ENCODE peak calls at places on chromosomes 3 and 15, in eight cellular contexts. One of them, this sample, is unnamed.

GRCh38 chr15:68389936-68390790 is 41.8 kb downstream of the ITGA11 start:
- DNase-seq in tibial nerve: no peak
- DNase-seq in K562: no peak
- DNase-seq in HepG2: no peak
- DNase-seq in stomach: peak; percentile 8
- DNase-seq in transverse colon: no peak
- DNase-seq in A549: no peak
- DNase-seq in SK-N-SH: no peak
- DNase-seq in this sample: peak; percentile 45

GRCh38 chr3:170848294-170848917 is 21.6 kb downstream of the RPL22L1 start:
- DNase-seq in K562: peak; percentile 19
- DNase-seq in HepG2: no peak
- DNase-seq in stomach: no peak
- DNase-seq in transverse colon: no peak
- DNase-seq in SK-N-SH: peak; percentile 7
- DNase-seq in A549: no peak
- DNase-seq in tibial nerve: no peak
- DNase-seq in this sample: no peak

GRCh38 chr3:140035856-140036255 is 100.9 kb downstream of the CLSTN2 start:
- DNase-seq in SK-N-SH: no peak
- DNase-seq in K562: no peak
- DNase-seq in A549: no peak
- DNase-seq in stomach: no peak
- DNase-seq in HepG2: no peak
- DNase-seq in transverse colon: no peak
- DNase-seq in tibial nerve: no peak
- DNase-seq in this sample: no peak

GRCh38 chr3:188227442-188227841 is 73.5 kb downstream of the LPP start:
- DNase-seq in tibial nerve: no peak
- DNase-seq in K562: no peak
- DNase-seq in A549: no peak
- DNase-seq in SK-N-SH: no peak
- DNase-seq in HepG2: no peak
- DNase-seq in transverse colon: no peak
- DNase-seq in stomach: no peak
- DNase-seq in this sample: no peak

GRCh38 chr15:43776718-43777292 is at the start of gene ELL3:
- DNase-seq in SK-N-SH: peak; percentile 61
- DNase-seq in A549: peak; percentile 69
- DNase-seq in stomach: peak; percentile 84
- DNase-seq in HepG2: peak; percentile 56
- DNase-seq in transverse colon: peak; percentile 91
- DNase-seq in tibial nerve: peak; percentile 68
- DNase-seq in K562: peak; percentile 44
- DNase-seq in this sample: peak; percentile 86

GRCh38 chr3:124422805-124423204 is 307.4 kb upstream of the UMPS start:
- DNase-seq in HepG2: no peak
- DNase-seq in K562: no peak
- DNase-seq in SK-N-SH: no peak
- DNase-seq in transverse colon: no peak
- DNase-seq in A549: no peak
- DNase-seq in stomach: no peak
- DNase-seq in tibial nerve: no peak
- DNase-seq in this sample: no peak

GRCh38 chr3:37741644-37742043 is 120.0 kb upstream of the CTDSPL start:
- DNase-seq in stomach: peak; percentile 66
- DNase-seq in HepG2: peak; percentile 18
- DNase-seq in transverse colon: peak; percentile 47
- DNase-seq in A549: peak; percentile 43
- DNase-seq in K562: peak; percentile 21
- DNase-seq in tibial nerve: no peak
- DNase-seq in SK-N-SH: peak; percentile 66
- DNase-seq in this sample: peak; percentile 72

GRCh38 chr15:72491768-72492167 is 17.6 kb downstream of the ARIH1 start:
- DNase-seq in tibial nerve: no peak
- DNase-seq in SK-N-SH: no peak
- DNase-seq in A549: peak; percentile 46
- DNase-seq in transverse colon: no peak
- DNase-seq in K562: no peak
- DNase-seq in HepG2: no peak
- DNase-seq in stomach: no peak
- DNase-seq in this sample: no peak

GRCh38 chr3:63462732-63463131 is 184.6 kb downstream of the SYNPR start:
- DNase-seq in K562: no peak
- DNase-seq in A549: no peak
- DNase-seq in SK-N-SH: no peak
- DNase-seq in tibial nerve: no peak
- DNase-seq in transverse colon: no peak
- DNase-seq in stomach: no peak
- DNase-seq in HepG2: no peak
- DNase-seq in this sample: no peak

GRCh38 chr3:139473155-139473771 is 3.1 kb downstream of the RBP2 start:
- DNase-seq in K562: no peak
- DNase-seq in SK-N-SH: no peak
- DNase-seq in tibial nerve: no peak
- DNase-seq in HepG2: no peak
- DNase-seq in transverse colon: peak; percentile 12
- DNase-seq in stomach: no peak
- DNase-seq in A549: peak; percentile 11
- DNase-seq in this sample: no peak

DNA sequence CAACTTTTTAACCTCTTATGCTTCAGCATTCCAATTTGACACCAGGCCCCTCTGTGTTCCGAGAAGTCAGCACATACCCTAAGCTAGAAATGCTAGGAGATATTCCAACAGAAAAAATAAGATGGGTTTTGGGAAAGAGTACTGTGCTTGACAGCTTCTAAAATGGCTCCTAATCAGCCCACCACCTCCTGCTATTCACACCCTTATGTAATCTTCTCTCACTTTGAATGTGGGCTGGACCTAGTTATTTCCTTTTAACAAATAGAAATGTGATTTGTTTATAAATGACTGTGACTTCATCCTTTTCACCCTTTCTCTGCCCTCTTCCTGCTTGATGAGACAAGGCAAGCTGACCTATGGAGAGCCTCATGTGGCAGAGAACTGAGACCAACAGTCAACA is 961.2 kb downstream of the FHIT start:
- DNase-seq in HepG2: no peak
- DNase-seq in transverse colon: no peak
- DNase-seq in SK-N-SH: no peak
- DNase-seq in stomach: no peak
- DNase-seq in K562: no peak
- DNase-seq in A549: no peak
- DNase-seq in tibial nerve: no peak
- DNase-seq in this sample: no peak
- TF ChIP-seq EP300 in HepG2: no peak
- TF ChIP-seq EP300 in transverse colon: no peak
- TF ChIP-seq EP300 in SK-N-SH: no peak
- TF ChIP-seq EP300 in stomach: no peak
- TF ChIP-seq EP300 in K562: no peak
- TF ChIP-seq EP300 in A549: no peak
- TF ChIP-seq EP300 in tibial nerve: no peak
- TF ChIP-seq EP300 in this sample: no peak

DNA sequence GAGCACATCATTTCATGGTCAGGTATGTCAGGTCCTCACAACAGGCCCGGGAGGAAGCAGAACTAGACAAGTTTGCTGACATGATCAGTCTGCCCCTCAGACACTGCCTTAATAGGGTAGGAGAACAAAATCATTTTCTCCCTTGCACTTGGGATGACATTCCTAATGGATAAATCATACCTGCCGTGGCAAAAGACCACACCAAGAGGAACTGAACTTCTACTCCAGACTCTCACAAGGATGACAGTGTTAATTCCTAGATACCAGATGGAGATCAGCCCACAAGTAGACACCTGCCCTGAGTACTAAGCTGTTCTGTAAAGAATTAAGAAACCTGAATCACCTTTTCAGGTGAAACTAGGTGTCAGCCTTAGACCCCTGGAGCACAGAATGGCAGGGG is 19.5 kb downstream of the SIAH2 start:
- DNase-seq in HepG2: no peak
- DNase-seq in SK-N-SH: no peak
- DNase-seq in K562: no peak
- DNase-seq in transverse colon: no peak
- DNase-seq in stomach: no peak
- DNase-seq in A549: peak; percentile 28
- DNase-seq in tibial nerve: no peak
- DNase-seq in this sample: no peak
- H3K27ac ChIP-seq in HepG2: peak overlapping the region; percentile 99
- H3K27ac ChIP-seq in SK-N-SH: no peak overlapping the region
- H3K27ac ChIP-seq in K562: no peak overlapping the region
- H3K27ac ChIP-seq in transverse colon: no peak overlapping the region
- H3K27ac ChIP-seq in stomach: no peak overlapping the region
- H3K27ac ChIP-seq in A549: no peak overlapping the region
- H3K27ac ChIP-seq in tibial nerve: peak overlapping the region; percentile 29
- H3K27ac ChIP-seq in this sample: no peak overlapping the region

DNA sequence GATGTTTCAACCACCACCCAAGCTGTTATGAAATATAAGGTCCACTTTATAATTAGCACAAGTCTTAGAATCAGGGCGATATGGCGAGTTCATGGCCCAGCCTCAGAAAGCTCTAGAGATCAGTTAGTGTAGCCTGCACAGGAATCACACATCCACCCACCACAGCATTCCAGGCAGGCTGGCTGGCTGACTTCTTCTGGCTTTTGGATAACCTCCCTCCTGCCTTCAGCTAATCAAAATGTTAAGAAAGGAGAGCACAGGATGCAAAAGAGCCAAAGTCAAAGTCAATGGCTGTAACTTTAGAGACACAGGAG is 15.3 kb downstream of the SH3BP5 start:
- DNase-seq in HepG2: no peak
- DNase-seq in transverse colon: no peak
- DNase-seq in SK-N-SH: no peak
- DNase-seq in A549: no peak
- DNase-seq in K562: no peak
- DNase-seq in stomach: no peak
- DNase-seq in tibial nerve: no peak
- DNase-seq in this sample: peak; percentile 64
- TF ChIP-seq EP300 in HepG2: no peak
- TF ChIP-seq EP300 in transverse colon: no peak
- TF ChIP-seq EP300 in SK-N-SH: no peak
- TF ChIP-seq EP300 in A549: no peak
- TF ChIP-seq EP300 in K562: no peak
- TF ChIP-seq EP300 in stomach: no peak
- TF ChIP-seq EP300 in tibial nerve: peak; percentile 76
- TF ChIP-seq EP300 in this sample: no peak

GRCh38 chr3:127762787-127763105 is 59.6 kb downstream of the MGLL start:
- DNase-seq in transverse colon: no peak
- DNase-seq in K562: no peak
- DNase-seq in HepG2: no peak
- DNase-seq in SK-N-SH: no peak
- DNase-seq in tibial nerve: no peak
- DNase-seq in A549: no peak
- DNase-seq in stomach: no peak
- DNase-seq in this sample: no peak

GRCh38 chr3:127763337-127763736 is 59.0 kb downstream of the MGLL start:
- DNase-seq in tibial nerve: no peak
- DNase-seq in A549: no peak
- DNase-seq in SK-N-SH: no peak
- DNase-seq in stomach: no peak
- DNase-seq in K562: no peak
- DNase-seq in HepG2: no peak
- DNase-seq in transverse colon: no peak
- DNase-seq in this sample: no peak

GRCh38 chr3:127764841-127765362 is 57.4 kb downstream of the MGLL start:
- DNase-seq in tibial nerve: no peak
- DNase-seq in transverse colon: no peak
- DNase-seq in SK-N-SH: no peak
- DNase-seq in A549: no peak
- DNase-seq in K562: no peak
- DNase-seq in stomach: no peak
- DNase-seq in HepG2: no peak
- DNase-seq in this sample: no peak

GRCh38 chr3:127763816-127764215 is 58.5 kb downstream of the MGLL start:
- DNase-seq in tibial nerve: no peak
- DNase-seq in A549: no peak
- DNase-seq in transverse colon: no peak
- DNase-seq in SK-N-SH: no peak
- DNase-seq in K562: no peak
- DNase-seq in stomach: no peak
- DNase-seq in HepG2: no peak
- DNase-seq in this sample: no peak

GRCh38 chr3:127764301-127764700 is 58.0 kb downstream of the MGLL start:
- DNase-seq in A549: no peak
- DNase-seq in K562: no peak
- DNase-seq in transverse colon: no peak
- DNase-seq in stomach: no peak
- DNase-seq in HepG2: no peak
- DNase-seq in SK-N-SH: no peak
- DNase-seq in tibial nerve: no peak
- DNase-seq in this sample: no peak
- H3K27ac ChIP-seq in A549: peak overlapping the region; percentile 89
- H3K27ac ChIP-seq in K562: no peak overlapping the region
- H3K27ac ChIP-seq in transverse colon: no peak overlapping the region
- H3K27ac ChIP-seq in stomach: no peak overlapping the region
- H3K27ac ChIP-seq in HepG2: no peak overlapping the region
- H3K27ac ChIP-seq in SK-N-SH: no peak overlapping the region
- H3K27ac ChIP-seq in tibial nerve: no peak overlapping the region
- H3K27ac ChIP-seq in this sample: no peak overlapping the region

GRCh38 chr3:189631409-189631808 is 220 bp downstream of the TP63 start:
- DNase-seq in SK-N-SH: no peak
- DNase-seq in stomach: no peak
- DNase-seq in transverse colon: no peak
- DNase-seq in A549: no peak
- DNase-seq in tibial nerve: no peak
- DNase-seq in K562: no peak
- DNase-seq in HepG2: no peak
- DNase-seq in this sample: no peak

GRCh38 chr3:189631373-189631408 is at the start of gene TP63:
- DNase-seq in HepG2: no peak
- DNase-seq in stomach: no peak
- DNase-seq in SK-N-SH: no peak
- DNase-seq in transverse colon: no peak
- DNase-seq in tibial nerve: no peak
- DNase-seq in K562: no peak
- DNase-seq in A549: no peak
- DNase-seq in this sample: no peak

GRCh38 chr3:189632238-189632637 is 1.0 kb downstream of the TP63 start:
- DNase-seq in SK-N-SH: no peak
- DNase-seq in transverse colon: no peak
- DNase-seq in A549: peak; percentile 11
- DNase-seq in stomach: no peak
- DNase-seq in HepG2: no peak
- DNase-seq in K562: no peak
- DNase-seq in tibial nerve: no peak
- DNase-seq in this sample: no peak

GRCh38 chr3:189629803-189630455 is 1.3 kb upstream of the TP63 start:
- DNase-seq in stomach: peak; percentile 45
- DNase-seq in K562: no peak
- DNase-seq in SK-N-SH: no peak
- DNase-seq in A549: peak; percentile 35
- DNase-seq in transverse colon: no peak
- DNase-seq in tibial nerve: peak; percentile 18
- DNase-seq in HepG2: no peak
- DNase-seq in this sample: no peak

GRCh38 chr3:189630667-189631372 is 369 bp upstream of the TP63 start:
- DNase-seq in HepG2: no peak
- DNase-seq in SK-N-SH: no peak
- DNase-seq in transverse colon: no peak
- DNase-seq in K562: no peak
- DNase-seq in stomach: no peak
- DNase-seq in tibial nerve: no peak
- DNase-seq in A549: peak; percentile 88
- DNase-seq in this sample: no peak
- TF ChIP-seq EP300 in HepG2: no peak
- TF ChIP-seq EP300 in SK-N-SH: no peak
- TF ChIP-seq EP300 in transverse colon: no peak
- TF ChIP-seq EP300 in K562: no peak
- TF ChIP-seq EP300 in stomach: no peak
- TF ChIP-seq EP300 in tibial nerve: no peak
- TF ChIP-seq EP300 in A549: no peak
- TF ChIP-seq EP300 in this sample: no peak

This sample was measured in sigmoid colon.